ENCODE peak calls at places on chromosome 13, in four cellular contexts. One of them, this sample, is unnamed.

GRCh38 chr13:113793718-113794085 is 34.7 kb downstream of the TMEM255B start:
- DNase-seq in endodermal cell: peak; percentile 37
- DNase-seq in psoas muscle: no peak
- DNase-seq in lower lobe of right lung: no peak
- DNase-seq in this sample: no peak

GRCh38 chr13:111204438-111205177 is 89.5 kb downstream of the ARHGEF7 start:
- DNase-seq in endodermal cell: peak; percentile 76
- DNase-seq in psoas muscle: peak; percentile 60
- DNase-seq in lower lobe of right lung: peak; percentile 73
- DNase-seq in this sample: no peak

GRCh38 chr13:97944396-97945029 is 9.0 kb upstream of the IPO5 start:
- DNase-seq in endodermal cell: no peak
- DNase-seq in psoas muscle: no peak
- DNase-seq in lower lobe of right lung: no peak
- DNase-seq in this sample: no peak

GRCh38 chr13:107124129-107124718 is 556.3 kb upstream of the ARGLU1 start:
- DNase-seq in endodermal cell: no peak
- DNase-seq in psoas muscle: no peak
- DNase-seq in lower lobe of right lung: no peak
- DNase-seq in this sample: no peak

GRCh38 chr13:112657850-112658445 is 31.9 kb upstream of the ATP11A start:
- DNase-seq in endodermal cell: peak; percentile 75
- DNase-seq in psoas muscle: no peak
- DNase-seq in lower lobe of right lung: peak; percentile 16
- DNase-seq in this sample: no peak

GRCh38 chr13:95541308-95541707 is 11.2 kb upstream of the CLDN10 start:
- DNase-seq in endodermal cell: no peak
- DNase-seq in psoas muscle: no peak
- DNase-seq in lower lobe of right lung: no peak
- DNase-seq in this sample: no peak

GRCh38 chr13:51772105-51772455 is 31.9 kb downstream of the DHRS12 start:
- DNase-seq in endodermal cell: no peak
- DNase-seq in psoas muscle: no peak
- DNase-seq in lower lobe of right lung: no peak
- DNase-seq in this sample: no peak

GRCh38 chr13:36673352-36673751 is 468 bp upstream of the SERTM1 start:
- DNase-seq in endodermal cell: no peak
- DNase-seq in psoas muscle: no peak
- DNase-seq in lower lobe of right lung: no peak
- DNase-seq in this sample: peak; percentile 59

GRCh38 chr13:40275155-40275554 is 391.3 kb downstream of the FOXO1 start:
- DNase-seq in endodermal cell: no peak
- DNase-seq in psoas muscle: no peak
- DNase-seq in lower lobe of right lung: no peak
- DNase-seq in this sample: no peak

GRCh38 chr13:42001580-42001979 is 40.7 kb upstream of the VWA8 start:
- DNase-seq in endodermal cell: peak; percentile 63
- DNase-seq in psoas muscle: no peak
- DNase-seq in lower lobe of right lung: no peak
- DNase-seq in this sample: no peak

GRCh38 chr13:109979186-109979585 is 192.8 kb upstream of the IRS2 start:
- DNase-seq in endodermal cell: peak; percentile 47
- DNase-seq in psoas muscle: no peak
- DNase-seq in lower lobe of right lung: no peak
- DNase-seq in this sample: no peak
- H3K4me3 ChIP-seq in endodermal cell: no peak overlapping the region
- H3K4me3 ChIP-seq in psoas muscle: no peak overlapping the region
- H3K4me3 ChIP-seq in lower lobe of right lung: no peak overlapping the region
- H3K4me3 ChIP-seq in this sample: no peak overlapping the region

GRCh38 chr13:32796754-32797153 is 210.5 kb downstream of the PDS5B start:
- DNase-seq in endodermal cell: peak; percentile 62
- DNase-seq in psoas muscle: no peak
- DNase-seq in lower lobe of right lung: no peak
- DNase-seq in this sample: no peak

GRCh38 chr13:32804673-32805260 is 211.5 kb upstream of the KL start:
- DNase-seq in endodermal cell: no peak
- DNase-seq in psoas muscle: no peak
- DNase-seq in lower lobe of right lung: no peak
- DNase-seq in this sample: no peak

DNA sequence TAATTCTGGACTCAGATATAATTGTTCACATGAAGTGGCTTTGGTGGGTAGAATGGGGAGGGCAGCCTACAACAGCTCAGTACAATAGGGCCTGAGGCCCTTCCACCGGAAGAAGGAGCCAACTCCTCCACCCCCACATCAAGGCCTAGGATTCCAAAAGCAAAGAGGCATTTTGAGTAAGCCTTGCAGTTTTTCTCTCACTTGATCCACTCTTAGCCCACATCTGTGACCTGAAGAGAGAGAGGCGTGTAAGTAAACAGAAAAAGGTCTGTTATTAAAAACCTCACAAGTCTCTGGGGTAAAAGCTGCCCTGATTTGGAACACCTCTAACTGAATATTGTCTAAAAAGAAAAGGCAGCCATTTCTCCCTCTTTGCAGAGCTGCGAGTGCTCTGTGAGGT is 214.1 kb upstream of the KL start:
- DNase-seq in endodermal cell: no peak
- DNase-seq in psoas muscle: no peak
- DNase-seq in lower lobe of right lung: no peak
- DNase-seq in this sample: no peak
- H3K9me3 ChIP-seq in endodermal cell: no peaks in the 10 kb centered on the region
- H3K9me3 ChIP-seq in psoas muscle: no peaks in the 10 kb centered on the region
- H3K9me3 ChIP-seq in lower lobe of right lung: no peaks in the 10 kb centered on the region
- H3K9me3 ChIP-seq in this sample: no peaks in the 10 kb centered on the region

GRCh38 chr13:66543780-66544179 is 686.4 kb downstream of the PCDH9 start:
- DNase-seq in endodermal cell: peak; percentile 54
- DNase-seq in psoas muscle: no peak
- DNase-seq in lower lobe of right lung: no peak
- DNase-seq in this sample: no peak
- TF ChIP-seq CTCF in endodermal cell: peak; percentile 74
- TF ChIP-seq CTCF in psoas muscle: no peak
- TF ChIP-seq CTCF in lower lobe of right lung: no peak
- TF ChIP-seq CTCF in this sample: no peak

DNA sequence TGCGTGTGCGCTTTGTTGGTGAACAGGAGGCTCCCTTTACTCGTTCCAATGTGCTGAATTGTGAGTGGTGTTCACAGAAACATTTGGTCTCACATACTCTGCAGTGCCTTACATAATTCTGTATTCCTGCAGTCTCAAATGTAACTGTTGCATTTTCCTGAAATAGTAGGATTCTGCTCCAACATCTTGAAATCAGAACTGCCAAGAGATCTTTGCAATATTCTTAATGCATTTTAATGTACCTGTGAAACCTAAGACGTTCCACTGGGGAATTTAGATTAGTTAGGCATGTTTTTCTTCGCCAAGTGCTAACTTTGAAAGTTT is 166.5 kb downstream of the SLC7A1 start:
- DNase-seq in endodermal cell: no peak
- DNase-seq in psoas muscle: no peak
- DNase-seq in lower lobe of right lung: no peak
- DNase-seq in this sample: no peak
- H3K4me3 ChIP-seq in endodermal cell: peak overlapping the region; percentile 78
- H3K4me3 ChIP-seq in psoas muscle: peak overlapping the region; percentile 63
- H3K4me3 ChIP-seq in lower lobe of right lung: peak overlapping the region; percentile 33
- H3K4me3 ChIP-seq in this sample: no peak overlapping the region

This sample was measured in left lung.